ENCODE peak calls at places on chromosomes 3 and 15, in ten cellular contexts. R, V, L, B, I, S, K, F, M and X are unnamed samples.

GRCh38 chr3:72319202-72320095 is 528.8 kb downstream of the SHQ1 start:
- DNase-seq in R (peak), V (peak), L (no peak), B (no peak), I (no peak), S (no peak), K (no peak), F (no peak), M (no peak), X (no peak)

GRCh38 chr3:53816430-53816829 is 29.8 kb downstream of the CHDH start:
- DNase-seq in R (no peak), V (peak), L (no peak), B (no peak), I (no peak), S (no peak), K (no peak), F (no peak), M (no peak), X (peak)

GRCh38 chr3:183592820-183593219 is 37.3 kb upstream of the KLHL6 start:
- DNase-seq in R (no peak), V (no peak), L (no peak), B (no peak), I (no peak), S (no peak), K (no peak), F (no peak), M (no peak), X (no peak)

GRCh38 chr15:29672923-29673809 is 149.1 kb downstream of the TJP1 start:
- DNase-seq in R (no peak), V (no peak), L (no peak), B (no peak), I (no peak), S (no peak), K (no peak), F (no peak), M (no peak), X (peak)

GRCh38 chr3:195468841-195469240 is 26.0 kb upstream of the ACAP2 start:
- DNase-seq in R (no peak), V (no peak), L (no peak), B (no peak), I (no peak), S (no peak), K (no peak), F (no peak), M (no peak), X (no peak)

GRCh38 chr3:8237893-8238292 is 263.7 kb upstream of the LMCD1 start:
- DNase-seq in R (no peak), V (peak), L (no peak), B (no peak), I (no peak), S (no peak), K (no peak), F (no peak), M (no peak), X (no peak)

GRCh38 chr3:65436580-65436979 is 602.1 kb downstream of the MAGI1 start:
- DNase-seq in R (no peak), V (no peak), L (no peak), B (no peak), I (no peak), S (no peak), K (no peak), F (no peak), M (peak), X (peak)

GRCh38 chr3:9185701-9186100 is 63.7 kb downstream of the SRGAP3 start:
- DNase-seq in R (no peak), V (no peak), L (no peak), B (no peak), I (no peak), S (no peak), K (no peak), F (peak), M (no peak), X (no peak)

GRCh38 chr15:82828064-82828463 is 18.6 kb downstream of the WHAMM start:
- DNase-seq in R (no peak), V (no peak), L (no peak), B (no peak), I (no peak), S (no peak), K (no peak), F (no peak), M (no peak), X (no peak)

GRCh38 chr3:197117107-197117506 is 87.5 kb upstream of the MELTF start:
- DNase-seq in R (peak), V (peak), L (no peak), B (no peak), I (no peak), S (no peak), K (peak), F (no peak), M (no peak), X (no peak)

GRCh38 chr3:187719628-187720336 is 17.4 kb upstream of the RTP2 start:
- DNase-seq in R (no peak), V (no peak), L (no peak), B (no peak), I (no peak), S (peak), K (no peak), F (no peak), M (peak), X (no peak)

GRCh38 chr15:95208988-95209387 is 977.6 kb downstream of the MCTP2 start:
- DNase-seq in R (peak), V (peak), L (no peak), B (no peak), I (no peak), S (no peak), K (no peak), F (no peak), M (no peak), X (no peak)

GRCh38 chr15:59360896-59361295 is 11.8 kb downstream of the MYO1E start:
- DNase-seq in R (no peak), V (peak), L (no peak), B (no peak), I (no peak), S (no peak), K (no peak), F (no peak), M (no peak), X (no peak)

GRCh38 chr3:105930733-105931132 is 61.9 kb upstream of the CBLB start:
- DNase-seq in R (no peak), V (no peak), L (no peak), B (no peak), I (no peak), S (no peak), K (no peak), F (no peak), M (no peak), X (no peak)

GRCh38 chr15:88454867-88455810 is 12.0 kb downstream of the MRPL46 start:
- DNase-seq in R (peak), V (peak), L (no peak), B (peak), I (no peak), S (peak), K (peak), F (peak), M (peak), X (peak)

GRCh38 chr3:101695779-101696372 is 9.4 kb upstream of the RPL24 start:
- DNase-seq in R (peak), V (peak), L (peak), B (no peak), I (no peak), S (no peak), K (no peak), F (no peak), M (peak), X (peak)

GRCh38 chr3:108494862-108495531 is 15.4 kb downstream of the MYH15 start:
- DNase-seq in R (no peak), V (no peak), L (no peak), B (no peak), I (no peak), S (no peak), K (no peak), F (no peak), M (no peak), X (no peak)

GRCh38 chr15:90020041-90020735 is 19.1 kb downstream of the ZNF710 start:
- DNase-seq in R (no peak), V (no peak), L (no peak), B (peak), I (peak), S (no peak), K (no peak), F (peak), M (no peak), X (no peak)

GRCh38 chr3:150739200-150739863 is 23.6 kb downstream of the SIAH2 start:
- DNase-seq in R (no peak), V (no peak), L (no peak), B (no peak), I (no peak), S (no peak), K (no peak), F (no peak), M (no peak), X (no peak)

DNA sequence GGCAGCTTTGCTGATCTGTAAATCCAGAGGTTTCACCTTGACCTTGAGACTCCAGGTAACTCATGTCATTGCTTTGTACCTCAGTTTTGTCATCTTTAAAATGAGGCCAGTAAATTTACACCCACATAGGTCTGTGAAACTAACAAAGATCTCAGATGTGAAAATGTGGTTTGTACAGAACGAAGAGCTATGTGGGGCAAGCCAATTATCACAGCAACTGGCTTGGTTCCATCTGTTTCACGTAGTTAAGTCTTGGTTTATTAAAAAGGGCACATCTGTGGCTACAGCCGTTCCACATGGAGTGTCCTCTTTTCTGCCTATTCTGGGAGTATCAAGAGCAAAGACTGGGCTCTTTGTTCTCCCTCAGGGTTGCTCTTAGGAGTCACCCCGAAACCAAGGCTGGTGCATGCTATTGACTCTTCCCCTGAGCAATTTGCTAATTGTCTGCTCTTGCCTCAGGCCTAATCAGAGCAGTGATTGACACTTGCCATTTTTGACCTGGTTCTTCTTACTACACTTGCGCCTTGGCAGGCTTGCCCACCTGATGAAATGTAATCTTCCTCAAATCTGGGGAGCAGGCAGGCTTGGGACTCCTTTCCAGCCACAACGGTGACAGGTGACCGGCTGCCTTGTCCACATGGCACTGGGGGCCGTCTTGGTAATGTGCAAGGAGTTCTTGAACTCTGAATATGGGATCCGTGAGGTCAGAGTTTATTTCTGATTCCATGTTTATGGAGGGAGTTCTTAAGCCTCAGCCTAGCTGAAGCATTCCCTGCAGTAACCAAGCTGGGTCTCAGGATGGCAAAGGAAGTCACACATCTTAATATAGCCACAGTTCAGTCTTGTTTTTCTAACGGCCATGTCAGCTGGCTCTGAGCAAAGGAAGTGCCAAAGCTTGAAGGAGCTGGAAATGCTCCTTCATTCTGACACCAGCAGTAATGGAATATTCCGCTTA is 40.1 kb downstream of the EAF1 start:
- DNase-seq in R (no peak), V (no peak), L (no peak), B (no peak), I (no peak), S (peak), K (no peak), F (no peak), M (no peak), X (no peak)
- H3K27ac ChIP-seq in R (no peak), V (no peak), L (no peak), B (no peak), I (peak), S (peak), K (no peak), F (no peak), M (no peak), X (no peak)

DNA sequence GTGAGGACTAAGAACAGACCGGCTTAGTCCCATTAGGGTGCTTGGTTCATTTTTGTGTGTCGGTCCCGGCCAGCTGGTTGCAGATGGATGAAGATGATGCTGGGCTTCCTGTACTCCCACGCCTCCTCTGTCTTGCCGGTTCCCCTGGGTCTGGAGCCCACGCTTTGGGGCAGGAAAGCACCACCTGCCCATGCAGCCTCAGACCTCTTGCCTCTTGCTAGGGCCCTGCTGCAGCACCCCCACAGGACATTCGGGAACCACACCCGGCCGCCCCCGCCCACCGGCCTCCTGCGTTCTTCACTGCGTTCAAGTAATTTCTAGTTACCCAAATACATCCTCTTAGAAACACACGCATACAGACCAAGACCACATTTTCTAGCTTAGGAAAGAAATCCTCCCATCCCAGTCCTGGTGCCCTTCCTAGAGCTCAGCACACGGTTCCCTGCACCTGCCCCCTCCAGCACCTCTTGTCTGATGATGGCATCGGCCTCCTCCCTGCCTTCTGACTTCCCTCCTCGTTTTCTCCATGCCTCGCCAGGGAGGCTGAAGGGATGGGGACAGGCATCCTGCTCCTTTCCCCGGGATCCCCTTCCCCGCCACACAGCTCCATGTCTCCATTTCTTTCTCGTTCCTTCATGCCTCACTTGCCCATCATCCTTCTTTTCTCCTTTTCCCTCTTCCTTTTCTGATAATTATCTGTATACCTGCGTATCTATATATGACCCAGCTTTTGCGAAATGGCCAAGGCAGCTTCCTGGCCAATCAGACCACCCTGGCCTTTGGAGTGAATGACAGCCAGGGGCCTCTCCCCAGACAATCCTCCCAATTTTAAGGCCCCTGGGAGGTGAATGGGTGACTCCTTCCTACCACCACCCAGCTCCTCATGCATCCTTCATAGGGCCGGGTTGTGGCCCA is 30.9 kb downstream of the FAM3D start:
- DNase-seq in R (no peak), V (no peak), L (no peak), B (no peak), I (no peak), S (no peak), K (no peak), F (no peak), M (no peak), X (no peak)
- TF ChIP-seq CTCF in R (no peak), V (no peak), L (no peak), B (no peak), I (no peak), S (no peak), K (no peak), F (no peak), M (no peak), X (no peak)

GRCh38 chr3:125055165-125055912 is 458 bp downstream of the HEG1 start:
- DNase-seq in R (peak), V (no peak), L (no peak), B (no peak), I (no peak), S (peak), K (peak), F (no peak), M (no peak), X (no peak)
- H3K27ac ChIP-seq in R (peak), V (peak), L (peak), B (peak), I (peak), S (peak), K (peak), F (peak), M (no peak), X (peak)

GRCh38 chr3:134039161-134039862 is 9.6 kb upstream of the SLCO2A1 start:
- DNase-seq in R (no peak), V (no peak), L (no peak), B (peak), I (no peak), S (no peak), K (peak), F (peak), M (no peak), X (no peak)
- TF ChIP-seq CTCF in R (no peak), V (no peak), L (no peak), B (peak), I (no peak), S (peak), K (no peak), F (peak), M (no peak), X (no peak)

DNA sequence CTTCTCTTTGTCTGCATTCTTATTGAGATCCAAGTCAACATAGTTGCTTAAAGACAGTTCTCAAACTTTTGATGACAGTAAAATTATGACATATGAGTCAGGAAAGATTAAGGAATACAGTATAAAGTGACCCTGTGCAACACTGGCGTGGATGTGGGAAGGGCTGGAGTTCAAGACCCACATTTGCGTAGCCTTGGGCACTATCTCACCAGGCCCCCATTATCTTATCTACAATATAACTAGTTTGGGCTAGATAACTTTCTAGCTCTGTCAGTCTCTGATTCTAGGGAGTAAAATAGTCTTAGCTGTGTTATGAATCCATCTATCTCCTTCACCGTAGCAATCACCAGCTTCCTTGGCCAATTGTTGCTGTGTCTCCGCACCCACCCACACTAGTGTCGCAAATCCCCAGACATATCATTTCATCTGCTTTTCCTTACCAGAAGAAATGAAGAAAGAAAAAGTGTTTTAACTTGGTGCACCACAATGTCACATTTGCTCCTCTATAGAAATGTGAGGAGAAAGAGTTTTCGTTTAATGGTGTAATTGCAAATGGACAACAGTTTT is 14.9 kb upstream of the TM4SF4 start:
- DNase-seq in R (no peak), V (no peak), L (no peak), B (no peak), I (no peak), S (no peak), K (no peak), F (no peak), M (no peak), X (no peak)
- H3K27ac ChIP-seq in R (no peak), V (no peak), L (no peak), B (no peak), I (peak), S (no peak), K (no peak), F (peak), M (no peak), X (peak)